ENCODE peak calls at places on chromosomes 4 and X, in five cellular contexts. W is ovary, V is tibial artery, G is MM.1S, U is AG04450. T is an unnamed sample.
A peak's percentile ranks its signal among the peaks of the same experiment; 100 is the strongest.

GRCh38 chr4:55781809-55782208 is 37.8 kb upstream of the EXOC1L start:
- DNase-seq in W (no peak), V (no peak), G (no peak), U (no peak), T (no peak)

GRCh38 chr4:186724048-186724860 is 598 bp upstream of the FAT1 start:
- DNase-seq in W (peak; percentile 75), V (peak; percentile 83), G (peak; percentile 54), U (no peak), T (no peak)

GRCh38 chr4:113971706-113972360 is 7.6 kb downstream of the ARSJ start:
- DNase-seq in W (no peak), V (no peak), G (no peak), U (no peak), T (no peak)

GRCh38 chrX:102745513-102746133 is 25.1 kb downstream of the GPRASP3 start:
- DNase-seq in W (peak; percentile 58), V (no peak), G (no peak), U (no peak), T (no peak)

GRCh38 chr4:36241771-36242170 is 2.5 kb downstream of the ARAP2 start:
- DNase-seq in W (no peak), V (no peak), G (peak; percentile 88), U (no peak), T (no peak)

GRCh38 chr4:139823345-139823744 is 157.7 kb downstream of the MGST2 start:
- DNase-seq in W (no peak), V (no peak), G (no peak), U (no peak), T (no peak)

GRCh38 chr4:140691369-140691768 is 64.8 kb downstream of the TBC1D9 start:
- DNase-seq in W (no peak), V (no peak), G (no peak), U (peak; percentile 21), T (no peak)

GRCh38 chr4:99633772-99634171 is 23.9 kb downstream of the C4orf54 start:
- DNase-seq in W (no peak), V (no peak), G (no peak), U (no peak), T (no peak)

GRCh38 chrX:110373310-110373709 is 14.7 kb downstream of the RTL9 start:
- DNase-seq in W (no peak), V (no peak), G (no peak), U (no peak), T (no peak)

GRCh38 chr4:6064383-6064782 is 46.2 kb upstream of the C4orf50 start:
- DNase-seq in W (no peak), V (no peak), G (no peak), U (no peak), T (no peak)

GRCh38 chrX:144648788-144649187 is 598.5 kb upstream of the SPANXN1 start:
- DNase-seq in W (no peak), V (no peak), G (no peak), U (no peak), T (no peak)

GRCh38 chr4:94798808-94799207 is 41.1 kb downstream of the BMPR1B start:
- DNase-seq in W (no peak), V (no peak), G (no peak), U (no peak), T (no peak)

GRCh38 chr4:45172636-45173035 is 446.3 kb upstream of the GNPDA2 start:
- DNase-seq in W (no peak), V (no peak), G (no peak), U (no peak), T (no peak)

GRCh38 chrX:49727847-49728246 is 32.1 kb upstream of the PAGE1 start:
- DNase-seq in W (no peak), V (no peak), G (no peak), U (no peak), T (no peak)

GRCh38 chr4:98539741-98540140 is 118.7 kb downstream of the TSPAN5 start:
- DNase-seq in W (no peak), V (no peak), G (no peak), U (no peak), T (no peak)

GRCh38 chr4:10180927-10181744 is 64.5 kb upstream of the WDR1 start:
- DNase-seq in W (no peak), V (no peak), G (peak; percentile 37), U (no peak), T (no peak)

GRCh38 chr4:1043658-1044468 is 32.4 kb downstream of the FGFRL1 start:
- DNase-seq in W (peak; percentile 89), V (peak; percentile 99), G (no peak), U (peak; percentile 98), T (peak; percentile 97)

DNA sequence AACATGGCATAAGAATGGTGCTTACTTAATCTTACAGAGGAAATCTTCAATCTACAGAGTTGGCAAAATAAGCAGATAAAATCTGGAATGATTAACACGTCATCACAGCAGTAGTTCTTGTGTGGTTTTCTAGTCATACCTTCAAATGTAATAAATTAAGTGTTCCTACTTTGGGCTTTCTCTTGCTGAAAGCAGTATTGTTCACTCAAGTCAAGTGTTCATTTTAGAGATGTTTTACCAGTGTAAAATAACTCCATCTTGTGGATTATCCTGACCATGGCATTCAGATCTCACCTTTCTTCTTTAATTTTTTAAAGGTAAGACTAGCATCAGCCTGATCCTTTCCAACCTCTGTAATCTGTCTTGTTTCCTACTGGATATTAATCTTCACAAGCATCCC is 72.9 kb downstream of the ADAMTS3 start:
- DNase-seq in W (no peak), V (no peak), G (no peak), U (no peak), T (peak; percentile 10)
- TF ChIP-seq CTCF in W (no peak), V (no peak), G (no peak), U (no peak), T (peak; percentile 34)

DNA sequence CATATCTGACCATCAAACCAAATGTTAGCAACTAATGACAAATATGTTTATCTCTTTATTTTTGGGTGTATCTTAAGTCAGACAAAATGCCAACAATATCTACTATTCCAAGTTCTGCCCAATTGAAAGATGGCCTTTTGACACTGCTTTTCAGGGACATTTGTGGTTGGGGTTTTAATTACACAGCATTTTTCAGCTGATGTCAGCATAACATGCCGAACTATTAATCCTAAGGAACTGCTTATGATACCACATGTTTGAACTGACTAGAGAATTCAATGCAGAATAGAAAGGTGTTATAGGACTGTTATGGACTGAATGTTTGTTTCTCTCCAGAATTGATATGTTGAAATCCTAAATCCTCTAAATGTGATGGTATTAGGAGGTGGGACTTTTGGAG is 445.1 kb downstream of the TMA16 start:
- DNase-seq in W (no peak), V (no peak), G (no peak), U (no peak), T (no peak)
- H3K4me3 ChIP-seq in W (no peak overlapping the region), V (no peak overlapping the region), G (no peak overlapping the region), U (no peak overlapping the region), T (no peak overlapping the region)

GRCh38 chrX:118632862-118633261 is 94.5 kb upstream of the IL13RA1 start:
- DNase-seq in W (no peak), V (no peak), G (no peak), U (no peak), T (no peak)

GRCh38 chrX:118626346-118626745 is 101.1 kb upstream of the IL13RA1 start:
- DNase-seq in W (no peak), V (no peak), G (no peak), U (no peak), T (no peak)

GRCh38 chrX:118631586-118631985 is 95.8 kb upstream of the IL13RA1 start:
- DNase-seq in W (no peak), V (no peak), G (no peak), U (no peak), T (no peak)

GRCh38 chrX:118630843-118631242 is 96.6 kb upstream of the IL13RA1 start:
- DNase-seq in W (no peak), V (no peak), G (no peak), U (no peak), T (no peak)

GRCh38 chrX:118627084-118627758 is 100.2 kb upstream of the IL13RA1 start:
- DNase-seq in W (no peak), V (no peak), G (peak; percentile 11), U (no peak), T (no peak)
- TF ChIP-seq CTCF in W (no peak), V (no peak), G (peak; percentile 44), U (peak; percentile 33), T (peak; percentile 40)

GRCh38 chrX:47145408-47146120 is 543 bp downstream of the RBM10 start:
- DNase-seq in W (no peak), V (no peak), G (no peak), U (no peak), T (no peak)

GRCh38 chrX:47144626-47145407 is at the start of the genes NDUFB11 and RBM10:
- DNase-seq in W (peak; percentile 90), V (peak; percentile 96), G (peak; percentile 93), U (peak; percentile 86), T (peak; percentile 79)

GRCh38 chrX:47146121-47146935 is 1.3 kb downstream of the RBM10 start:
- DNase-seq in W (no peak), V (no peak), G (no peak), U (no peak), T (no peak)

GRCh38 chrX:47148946-47149345 is 3.9 kb downstream of the RBM10 start:
- DNase-seq in W (no peak), V (no peak), G (no peak), U (no peak), T (no peak)

DNA sequence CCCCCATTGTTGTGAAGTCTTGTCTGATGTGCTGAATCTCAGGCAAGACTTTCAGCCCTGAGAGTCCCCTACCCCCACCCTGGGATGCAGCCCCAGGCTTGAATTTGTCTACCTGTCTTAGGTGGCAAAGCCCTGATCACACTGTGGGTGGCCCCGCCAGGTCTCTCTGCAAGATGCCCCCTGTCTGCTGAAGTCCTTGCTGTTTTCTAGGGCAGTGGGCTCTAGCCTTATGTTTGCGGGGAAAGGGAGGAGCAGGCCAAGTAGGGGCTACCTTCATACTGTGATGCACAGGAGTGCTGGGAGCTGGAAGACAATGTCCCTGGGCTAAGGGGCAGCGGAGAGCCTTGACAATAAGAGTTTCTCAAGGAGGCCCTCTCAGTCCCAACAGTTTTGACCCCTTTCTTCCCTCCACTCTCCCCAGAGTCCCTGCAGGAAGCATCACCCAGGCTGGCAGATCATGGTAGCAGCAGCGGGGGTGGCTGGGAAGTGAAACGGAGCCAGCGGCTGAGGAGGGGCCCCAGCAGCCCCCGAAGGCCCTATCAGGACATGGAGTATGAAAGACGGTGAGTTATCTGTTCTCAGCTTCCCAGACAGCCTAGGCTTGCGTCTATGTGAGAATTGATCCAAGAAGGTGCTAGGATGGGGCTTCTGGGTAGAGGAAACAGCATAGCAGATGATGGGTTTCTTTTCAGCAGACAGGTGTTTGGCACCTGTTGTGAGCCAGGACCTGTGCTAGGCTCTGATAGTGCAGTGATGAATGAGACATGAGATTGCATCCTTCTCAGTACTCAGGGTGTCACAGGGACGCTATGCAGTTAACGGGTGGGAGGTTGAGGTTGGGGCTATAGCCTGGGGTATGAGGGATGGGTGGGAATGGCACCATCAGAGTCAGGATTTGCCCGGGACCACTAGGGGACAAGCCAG is 2.2 kb downstream of the RBM10 start:
- DNase-seq in W (no peak), V (no peak), G (no peak), U (no peak), T (no peak)
- H3K4me3 ChIP-seq in W (no peak overlapping the region), V (peak overlapping the region; percentile 85), G (no peak overlapping the region), U (peak overlapping the region; percentile 79), T (peak overlapping the region; percentile 79)

GRCh38 chr4:158553364-158553763 is 31.7 kb downstream of the RXFP1 start:
- DNase-seq in W (no peak), V (no peak), G (no peak), U (no peak), T (no peak)
- TF ChIP-seq CTCF in W (no peak), V (no peak), G (no peak), U (no peak), T (no peak)

DNA sequence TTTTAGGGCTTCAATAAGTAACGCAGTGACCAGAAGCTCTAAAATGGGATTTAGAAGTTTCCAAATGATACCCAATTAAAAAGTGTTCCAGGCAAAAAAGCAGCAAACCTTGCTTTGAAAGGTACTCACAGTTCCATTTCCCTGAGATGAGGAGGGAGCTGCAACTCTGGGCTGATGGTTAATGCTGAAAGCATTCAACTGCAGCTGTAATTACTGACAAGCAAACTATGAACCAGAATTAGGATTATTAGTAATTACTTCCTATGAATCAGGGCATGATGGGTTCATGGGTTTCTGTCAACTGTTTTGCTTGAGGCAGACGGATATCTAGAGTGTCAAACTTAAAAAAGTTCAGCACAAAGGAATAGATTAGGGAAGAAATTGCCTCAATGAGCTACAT is 357.4 kb downstream of the STIM2 start:
- DNase-seq in W (no peak), V (no peak), G (no peak), U (no peak), T (no peak)
- H3K4me3 ChIP-seq in W (no peak overlapping the region), V (no peak overlapping the region), G (no peak overlapping the region), U (no peak overlapping the region), T (peak overlapping the region; percentile 16)